ENCODE peak calls at places on chromosomes 13 and 19, in nine cellular contexts. J is astrocyte, I is progenitor cell of endocrine pancreas, Z is fibroblast of the aortic adventitia, O is GM10248, T is breast epithelium, X is uterus, K is fibroblast of lung, M is pancreas. U is an unnamed sample.

GRCh38 chr19:17538684-17539287 is 16.7 kb upstream of the COLGALT1 start:
- DNase-seq in O (peak; percentile 44), K (no peak), T (no peak), I (no peak), X (no peak), J (no peak), M (no peak), Z (no peak), U (no peak)

GRCh38 chr13:48125794-48126228 is 30.9 kb upstream of the MED4 start:
- DNase-seq in X (peak; percentile 25), T (peak; percentile 46), O (no peak), K (peak; percentile 61), J (peak; percentile 58), Z (peak; percentile 74), M (no peak), I (no peak), U (no peak)

GRCh38 chr13:31545616-31546015 is 193.7 kb upstream of the RXFP2 start:
- DNase-seq in J (no peak), K (peak; percentile 6), T (no peak), I (no peak), M (no peak), X (no peak), Z (peak; percentile 70), O (no peak), U (no peak)

GRCh38 chr19:56110515-56111448 is 10.3 kb downstream of the ZNF787 start:
- DNase-seq in J (no peak), M (peak; percentile 70), O (no peak), T (no peak), K (no peak), Z (peak; percentile 34), I (no peak), X (no peak), U (no peak)

GRCh38 chr13:31514932-31515331 is 224.4 kb upstream of the RXFP2 start:
- DNase-seq in J (no peak), O (no peak), K (no peak), I (no peak), X (no peak), M (no peak), T (no peak), Z (no peak), U (no peak)

GRCh38 chr19:55654833-55655647 is at the start of gene U2AF2:
- DNase-seq in O (peak; percentile 95), T (peak; percentile 93), J (no peak), K (peak; percentile 81), X (peak; percentile 97), I (peak; percentile 97), Z (peak; percentile 94), M (peak; percentile 99), U (peak; percentile 62)

GRCh38 chr19:38729653-38730469 is 14.4 kb downstream of the CAPN12 start:
- DNase-seq in M (peak; percentile 79), O (peak; percentile 75), I (peak; percentile 70), T (peak; percentile 55), Z (peak; percentile 44), K (peak; percentile 47), J (no peak), X (peak; percentile 63), U (peak; percentile 81)

GRCh38 chr19:926595-927043 is 784 bp downstream of the ARID3A start:
- DNase-seq in M (peak; percentile 66), T (no peak), X (peak; percentile 54), O (peak; percentile 75), K (no peak), I (no peak), Z (peak; percentile 38), J (no peak), U (no peak)

GRCh38 chr19:17680235-17680722 is 7.9 kb downstream of the UNC13A start:
- DNase-seq in T (peak; percentile 20), J (peak; percentile 32), Z (peak; percentile 62), O (peak; percentile 84), M (peak; percentile 37), X (peak; percentile 56), K (peak; percentile 36), I (no peak), U (no peak)

GRCh38 chr19:39430675-39431593 is 4.8 kb downstream of the RPS16 start:
- DNase-seq in K (peak; percentile 99), I (no peak), X (no peak), M (no peak), J (peak; percentile 100), Z (peak; percentile 86), O (peak; percentile 65), T (no peak), U (peak; percentile 10)

GRCh38 chr19:19382118-19382517 is 23.4 kb upstream of the GATAD2A start:
- DNase-seq in K (no peak), T (no peak), O (no peak), M (no peak), J (no peak), I (no peak), X (no peak), Z (no peak), U (no peak)
- TF ChIP-seq CTCF in K (no peak), T (no peak), O (no peak), M (no peak), J (no peak), I (no peak), X (no peak), Z (no peak), U (no peak)

GRCh38 chr19:53102186-53102585 is 1.0 kb downstream of the ZNF160 start:
- DNase-seq in O (no peak), I (no peak), K (no peak), X (no peak), T (no peak), J (no peak), Z (peak; percentile 3), M (no peak), U (peak; percentile 44)

GRCh38 chr19:53101518-53101917 is 1.7 kb downstream of the ZNF160 start:
- DNase-seq in T (no peak), Z (no peak), O (no peak), I (no peak), J (no peak), X (no peak), M (no peak), K (peak; percentile 7), U (no peak)

GRCh38 chr19:53103903-53104203 is 631 bp upstream of the ZNF160 start:
- DNase-seq in K (no peak), T (no peak), J (no peak), I (no peak), X (no peak), M (no peak), O (no peak), Z (no peak), U (no peak)

GRCh38 chr19:53103141-53103902 is at the start of gene ZNF160:
- DNase-seq in Z (peak; percentile 93), T (peak; percentile 96), X (peak; percentile 99), K (peak; percentile 95), O (peak; percentile 100), J (peak; percentile 89), M (peak; percentile 98), I (peak; percentile 98), U (peak; percentile 71)

GRCh38 chr19:53102701-53103140 is 501 bp downstream of the ZNF160 start:
- DNase-seq in X (peak; percentile 26), Z (peak; percentile 27), T (no peak), K (peak; percentile 32), M (peak; percentile 46), O (peak; percentile 38), J (peak; percentile 10), I (peak; percentile 12), U (no peak)
- TF ChIP-seq CTCF in X (no peak), Z (no peak), T (no peak), K (no peak), M (no peak), O (no peak), J (no peak), I (no peak), U (no peak)

GRCh38 chr19:18922228-18922985 is 2.9 kb downstream of the DDX49 start:
- DNase-seq in X (no peak), I (no peak), T (no peak), K (no peak), Z (no peak), J (no peak), O (no peak), M (peak; percentile 26), U (no peak)

GRCh38 chr19:18919895-18920204 is 335 bp downstream of the DDX49 start:
- DNase-seq in I (no peak), Z (peak; percentile 30), O (no peak), M (no peak), X (no peak), K (peak; percentile 13), J (no peak), T (no peak), U (no peak)

GRCh38 chr19:18920400-18920799 is 885 bp downstream of the DDX49 start:
- DNase-seq in Z (no peak), K (no peak), T (no peak), J (no peak), M (peak; percentile 25), X (no peak), I (no peak), O (no peak), U (no peak)

GRCh38 chr19:18921593-18921992 is 2.1 kb downstream of the DDX49 start:
- DNase-seq in M (peak; percentile 28), J (no peak), Z (no peak), I (no peak), O (no peak), T (no peak), K (no peak), X (no peak), U (no peak)

DNA sequence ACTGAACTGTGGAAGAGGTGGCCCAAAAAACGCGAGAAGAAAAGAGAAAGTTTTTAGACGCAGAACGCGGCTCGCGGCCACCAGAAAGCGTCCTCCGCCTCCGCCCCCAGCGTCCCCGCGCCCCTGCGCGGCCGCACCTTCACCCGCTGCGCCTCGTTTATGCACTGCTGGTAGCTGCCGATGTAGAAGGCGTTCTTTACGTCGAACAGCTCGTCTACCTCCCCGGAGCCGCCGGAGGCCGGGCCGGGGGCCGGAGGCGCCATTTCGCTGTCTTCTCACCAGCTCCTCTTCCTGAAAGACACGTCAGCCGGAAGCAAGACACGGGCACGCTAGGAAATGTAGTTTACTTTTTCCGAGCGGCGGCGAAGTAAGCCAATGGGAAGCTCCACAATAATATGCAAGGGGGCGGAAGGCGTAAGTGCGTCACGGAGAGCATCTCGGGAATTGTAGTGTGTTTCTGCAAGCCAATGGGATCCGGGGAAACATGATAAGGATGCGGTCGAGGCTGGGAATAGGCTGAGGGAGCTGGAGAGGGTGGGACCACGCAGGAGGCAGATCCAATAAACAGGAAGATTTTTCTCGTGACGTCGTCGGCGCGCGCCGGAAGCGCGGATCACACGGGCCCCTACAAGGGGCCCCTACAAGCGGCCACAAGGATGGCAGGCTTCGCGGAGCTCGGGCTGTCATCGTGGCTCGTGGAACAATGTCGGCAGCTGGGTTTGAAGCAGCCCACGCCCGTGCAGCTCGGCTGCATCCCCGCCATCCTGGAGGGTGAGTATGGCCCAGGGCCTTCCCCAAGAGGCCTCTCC is at the start of the genes COPE and DDX49:
- DNase-seq in M (peak; percentile 89), X (peak; percentile 96), Z (peak; percentile 100), O (peak; percentile 99), J (peak; percentile 100), I (peak; percentile 84), K (peak; percentile 100), T (peak; percentile 100), U (peak; percentile 98)
- TF ChIP-seq CTCF in M (no peak), X (peak; percentile 4), Z (no peak), O (no peak), J (no peak), I (no peak), K (no peak), T (no peak), U (no peak)

DNA sequence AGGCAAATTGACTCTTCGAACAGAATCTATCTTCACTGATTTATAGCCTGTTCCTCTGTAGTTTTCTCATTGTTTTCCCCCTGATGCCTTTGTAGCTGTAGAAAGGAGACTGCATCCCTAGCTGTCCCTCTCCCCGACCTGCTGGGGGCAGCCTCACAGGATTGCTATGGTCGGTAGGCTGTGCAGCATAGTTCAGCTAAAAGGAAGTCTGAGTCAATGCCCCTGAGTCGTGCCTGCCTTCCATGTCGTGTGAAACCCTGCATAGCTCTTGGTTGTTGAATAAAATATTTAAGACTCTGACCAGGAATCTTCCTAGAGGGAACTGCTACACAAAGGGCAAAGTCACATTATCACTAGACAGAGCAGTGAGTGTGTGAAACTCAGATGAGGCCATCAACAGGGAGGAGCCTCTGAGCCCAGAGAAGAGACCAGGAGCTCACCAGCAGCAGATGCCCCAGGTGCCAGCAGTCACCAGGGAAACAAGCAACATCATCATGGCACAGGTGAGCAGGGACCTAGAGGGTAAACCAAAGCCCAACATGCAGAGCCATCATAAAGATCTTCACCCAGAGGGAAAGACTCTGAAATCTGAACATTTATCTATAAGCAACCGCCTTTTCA is 108.4 kb upstream of the NBEA start:
- DNase-seq in I (no peak), O (no peak), X (no peak), Z (no peak), T (no peak), K (peak; percentile 32), J (peak; percentile 18), M (no peak), U (no peak)
- TF ChIP-seq CTCF in I (peak; percentile 7), O (no peak), X (no peak), Z (no peak), T (no peak), K (no peak), J (no peak), M (no peak), U (peak; percentile 4)

U was measured in D721Med.